ENCODE peak calls at places on chromosomes 1 and 21, in nine cellular contexts. H, C, T, D, G, M, U, P and J are unnamed samples.

GRCh38 chr1:37288900-37289299 is 185.5 kb upstream of the ZC3H12A start:
- DNase-seq in P (no peak), H (no peak), T (no peak), D (no peak), G (no peak), M (no peak), U (no peak), C (no peak), J (no peak)

GRCh38 chr1:179743679-179744400 is 749 bp downstream of the FAM163A start:
- DNase-seq in M (peak), G (no peak), P (no peak), C (no peak), D (peak), T (no peak), U (no peak), H (no peak), J (no peak)

GRCh38 chr21:45328198-45329087 is 40.7 kb upstream of the POFUT2 start:
- DNase-seq in H (no peak), G (no peak), T (no peak), C (no peak), U (no peak), M (no peak), P (no peak), D (no peak), J (no peak)

GRCh38 chr21:42214921-42215320 is 4.0 kb upstream of the ABCG1 start:
- DNase-seq in T (no peak), M (no peak), G (no peak), U (no peak), P (no peak), H (no peak), D (no peak), C (no peak), J (no peak)

GRCh38 chr1:63557365-63557987 is 34.2 kb downstream of the EFCAB7 start:
- DNase-seq in G (no peak), M (no peak), T (peak), U (peak), H (no peak), P (peak), D (peak), C (peak), J (peak)

GRCh38 chr1:182317489-182318180 is 74.0 kb downstream of the GLUL start:
- DNase-seq in P (no peak), U (no peak), M (no peak), H (peak), C (no peak), D (no peak), G (no peak), T (no peak), J (no peak)

GRCh38 chr1:40315795-40316594 is 1.1 kb downstream of the COL9A2 start:
- DNase-seq in C (peak), T (peak), P (no peak), U (no peak), M (no peak), G (no peak), H (no peak), D (peak), J (no peak)

GRCh38 chr1:210144736-210145135 is 87.9 kb upstream of the SERTAD4 start:
- DNase-seq in H (no peak), T (no peak), P (no peak), M (no peak), D (no peak), U (peak), G (no peak), C (peak), J (no peak)

GRCh38 chr21:27206368-27206982 is 239.6 kb upstream of the ADAMTS5 start:
- DNase-seq in C (no peak), M (no peak), P (peak), D (peak), G (no peak), T (peak), H (no peak), U (no peak), J (peak)

GRCh38 chr1:233393926-233394680 is 66.6 kb downstream of the MAP3K21 start:
- DNase-seq in U (no peak), G (no peak), P (no peak), T (no peak), M (no peak), C (no peak), H (no peak), D (no peak), J (no peak)

GRCh38 chr1:233395852-233396646 is 68.5 kb downstream of the MAP3K21 start:
- DNase-seq in M (no peak), U (no peak), C (no peak), P (no peak), G (no peak), T (no peak), H (no peak), D (no peak), J (no peak)

GRCh38 chr1:233391338-233391737 is 63.8 kb downstream of the MAP3K21 start:
- DNase-seq in P (no peak), C (no peak), U (no peak), D (no peak), H (no peak), M (no peak), G (no peak), T (no peak), J (no peak)

GRCh38 chr1:233393084-233393840 is 65.7 kb downstream of the MAP3K21 start:
- DNase-seq in C (peak), D (no peak), G (no peak), M (no peak), T (peak), U (no peak), P (no peak), H (no peak), J (no peak)

DNA sequence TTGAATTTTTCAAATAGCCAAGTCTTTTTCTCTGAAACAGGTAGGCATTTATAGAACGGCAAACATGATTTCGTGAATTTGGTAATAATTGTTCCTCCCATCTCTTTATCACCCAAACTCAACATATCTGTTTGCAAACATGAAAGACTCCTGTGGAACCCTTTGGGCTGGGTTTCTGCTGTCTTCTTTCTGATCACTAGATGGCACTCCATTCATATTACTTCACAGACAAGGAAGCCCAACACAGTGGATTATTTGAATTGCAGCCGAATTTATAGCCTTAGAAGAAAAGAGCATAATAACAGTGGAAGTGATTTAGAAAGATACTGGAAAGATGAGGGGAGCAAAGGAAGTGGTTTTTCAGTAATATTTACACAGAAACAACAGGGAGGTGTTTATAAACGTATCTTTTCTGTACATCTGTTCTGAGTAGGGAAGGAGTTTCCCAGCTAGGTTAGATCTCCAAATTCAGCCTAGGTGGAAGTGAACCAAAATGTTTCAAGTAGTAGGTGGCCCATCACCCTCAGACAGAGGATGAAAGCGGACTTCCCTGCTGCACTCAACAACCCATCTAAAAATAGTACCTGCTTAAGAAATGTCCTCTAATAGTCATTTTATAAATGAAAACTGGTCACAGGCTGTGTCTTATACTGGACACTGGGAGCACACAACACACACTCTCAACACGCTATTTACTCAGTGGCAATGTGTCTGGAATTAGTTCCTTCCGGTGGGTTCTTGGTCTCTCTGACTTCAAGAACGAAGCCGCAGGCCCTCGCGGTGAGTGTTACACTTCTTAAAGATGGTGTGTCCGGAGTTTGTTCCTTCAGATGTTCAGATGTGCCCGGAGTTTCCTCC is 67.6 kb downstream of the MAP3K21 start:
- DNase-seq in C (peak), H (peak), P (peak), U (peak), M (no peak), D (peak), G (no peak), T (peak), J (peak)
- TF ChIP-seq CTCF in C (peak), H (peak), P (peak), U (peak), M (peak), D (peak), G (peak), T (peak), J (peak)

GRCh38 chr1:74767490-74767889 is 34.5 kb downstream of the TYW3 start:
- DNase-seq in G (no peak), T (peak), H (no peak), P (peak), D (peak), U (peak), C (peak), M (no peak), J (peak)
- TF ChIP-seq CTCF in G (no peak), T (peak), H (peak), P (peak), D (peak), U (peak), C (peak), M (peak), J (peak)

GRCh38 chr1:238061967-238062613 is 171.4 kb upstream of the ZP4 start:
- DNase-seq in U (peak), M (no peak), T (peak), P (peak), C (peak), G (no peak), H (no peak), D (no peak), J (peak)
- TF ChIP-seq CTCF in U (no peak), M (no peak), T (no peak), P (no peak), C (no peak), G (no peak), H (no peak), D (no peak), J (no peak)

GRCh38 chr1:11571906-11572616 is 82.2 kb downstream of the FBXO2 start:
- DNase-seq in H (no peak), D (peak), T (no peak), M (no peak), U (no peak), P (no peak), G (no peak), C (peak), J (no peak)
- TF ChIP-seq CTCF in H (no peak), D (peak), T (no peak), M (peak), U (peak), P (no peak), G (no peak), C (peak), J (peak)